ENCODE peak calls at places on chromosomes 3 and 15, in seven cellular contexts. N is body of pancreas, V is H1, Q is prostate gland, H is upper lobe of left lung, G is IMR-90, T is ovary. M is an unnamed sample.

GRCh38 chr3:29384640-29385039 is 103.8 kb downstream of the RBMS3 start:
- DNase-seq in T (no peak), Q (no peak), H (no peak), V (no peak), N (no peak), G (peak; percentile 65), M (no peak)

GRCh38 chr15:22265056-22265945 is 185.0 kb downstream of the OR4M2 start:
- DNase-seq in T (no peak), H (no peak), V (no peak), N (no peak), Q (no peak), G (no peak), M (no peak)

GRCh38 chr3:58167431-58168351 is 43.1 kb downstream of the DNASE1L3 start:
- DNase-seq in V (peak; percentile 92), H (peak; percentile 48), N (peak; percentile 77), Q (peak; percentile 41), G (peak; percentile 65), T (peak; percentile 87), M (no peak)

GRCh38 chr3:64290864-64291263 is 65.6 kb upstream of the PRICKLE2 start:
- DNase-seq in H (no peak), V (no peak), T (no peak), G (no peak), N (no peak), Q (no peak), M (no peak)

GRCh38 chr3:38554127-38554827 is 58.1 kb downstream of the EXOG start:
- DNase-seq in G (no peak), Q (no peak), H (no peak), N (no peak), V (no peak), T (no peak), M (no peak)

GRCh38 chr15:54307926-54308325 is 329.7 kb downstream of the UNC13C start:
- DNase-seq in N (no peak), T (no peak), G (no peak), Q (no peak), V (no peak), H (no peak), M (no peak)

GRCh38 chr3:132239587-132239986 is 77.6 kb upstream of the ACP3 start:
- DNase-seq in H (no peak), V (no peak), N (no peak), Q (no peak), G (no peak), T (no peak), M (no peak)

GRCh38 chr3:168049366-168049974 is 46.3 kb downstream of the GOLIM4 start:
- DNase-seq in G (peak; percentile 84), N (no peak), T (no peak), Q (peak; percentile 8), V (no peak), H (no peak), M (no peak)

GRCh38 chr3:61224823-61225222 is 26.4 kb downstream of the FHIT start:
- DNase-seq in G (no peak), Q (no peak), T (no peak), V (no peak), N (no peak), H (no peak), M (no peak)

GRCh38 chr15:100093211-100094126 is 248.3 kb downstream of the ADAMTS17 start:
- DNase-seq in H (peak; percentile 17), T (no peak), N (no peak), V (no peak), Q (no peak), G (peak; percentile 88), M (peak; percentile 67)

GRCh38 chr3:42488687-42489086 is 13.8 kb upstream of the VIPR1 start:
- DNase-seq in G (no peak), Q (no peak), V (no peak), T (no peak), H (no peak), N (no peak), M (no peak)

GRCh38 chr3:42490243-42490642 is 12.2 kb upstream of the VIPR1 start:
- DNase-seq in V (peak; percentile 43), N (peak; percentile 79), H (no peak), T (no peak), G (no peak), Q (peak; percentile 94), M (peak; percentile 84)

GRCh38 chr3:42489116-42489936 is 13.1 kb upstream of the VIPR1 start:
- DNase-seq in V (peak; percentile 41), H (no peak), N (no peak), G (no peak), T (no peak), Q (peak; percentile 41), M (no peak)

GRCh38 chr3:42491876-42492507 is 10.5 kb upstream of the VIPR1 start:
- DNase-seq in H (no peak), Q (peak; percentile 21), G (no peak), N (no peak), V (no peak), T (no peak), M (peak; percentile 74)

GRCh38 chr3:42489937-42490227 is 12.6 kb upstream of the VIPR1 start:
- DNase-seq in V (no peak), G (no peak), N (no peak), H (no peak), T (no peak), Q (peak; percentile 2), M (peak; percentile 90)
- H3K27ac ChIP-seq in V (no peak overlapping the region), G (no peak overlapping the region), N (peak overlapping the region; percentile 21), H (peak overlapping the region; percentile 65), T (no peak overlapping the region), Q (peak overlapping the region; percentile 89), M (no peak overlapping the region)

DNA sequence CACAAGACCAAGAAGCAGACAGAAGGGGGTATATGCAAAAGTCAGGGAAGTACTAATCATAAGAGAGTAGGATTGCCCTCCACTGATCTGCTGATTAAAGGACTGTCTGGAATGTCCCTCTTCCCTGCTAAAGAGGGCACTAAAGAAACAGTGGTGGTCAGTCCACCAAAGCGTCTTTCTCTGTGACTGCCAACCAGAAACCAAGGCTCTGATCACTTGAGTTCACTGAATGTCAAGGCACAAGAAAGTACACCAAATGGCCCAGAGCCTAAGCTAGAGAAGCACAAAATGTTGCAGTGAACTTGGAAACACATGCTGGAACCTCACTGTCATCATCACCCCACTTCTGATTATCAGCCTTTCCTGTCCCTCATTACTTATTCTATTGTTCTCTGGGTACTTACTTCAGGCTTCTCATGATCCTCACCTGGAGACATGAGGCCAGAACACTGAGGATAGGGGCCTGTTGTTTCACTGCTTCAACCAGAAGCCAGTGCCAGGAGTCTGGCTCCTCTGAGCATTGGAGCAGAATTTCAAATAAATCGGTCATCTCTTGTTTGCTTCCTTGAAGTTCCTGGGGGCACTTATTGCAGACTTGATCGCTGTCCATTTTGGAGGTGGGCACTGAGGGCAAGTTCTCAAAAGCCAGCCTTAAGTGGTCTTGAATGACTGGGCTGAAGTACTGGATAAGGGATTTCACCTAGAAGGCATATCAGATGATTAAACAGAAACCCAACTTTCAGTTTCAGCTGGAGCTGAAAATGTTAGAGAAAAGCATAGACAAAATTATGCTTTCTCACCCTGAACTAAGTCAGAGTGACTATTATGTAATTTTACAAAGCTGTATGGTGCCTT is 58.9 kb downstream of the EIF3J start:
- DNase-seq in H (no peak), T (no peak), G (no peak), V (no peak), Q (no peak), N (no peak), M (no peak)
- H3K36me3 ChIP-seq in H (peaks cover 97% of the 10 kb centered on the region), T (peaks cover 2% of the 10 kb centered on the region), G (peaks cover 34% of the 10 kb centered on the region), V (peaks cover 11% of the 10 kb centered on the region), Q (peaks cover 9% of the 10 kb centered on the region), N (no peaks in the 10 kb centered on the region), M (no peaks in the 10 kb centered on the region)

GRCh38 chr15:50593761-50594160 is 47.3 kb upstream of the USP50 start:
- DNase-seq in Q (no peak), N (no peak), H (no peak), G (no peak), V (no peak), T (no peak), M (no peak)

GRCh38 chr15:50590288-50590687 is 43.8 kb upstream of the USP50 start:
- DNase-seq in G (no peak), Q (peak; percentile 7), V (no peak), T (no peak), H (no peak), N (no peak), M (no peak)

GRCh38 chr15:50594311-50594710 is 47.8 kb upstream of the USP50 start:
- DNase-seq in Q (no peak), N (no peak), T (no peak), G (no peak), V (no peak), H (no peak), M (no peak)
- TF ChIP-seq POLR2A in Q (no peak), N (no peak), T (no peak), G (no peak), V (no peak), H (no peak), M (no peak)

GRCh38 chr3:183664913-183665381 is 29.5 kb downstream of the KLHL24 start:
- DNase-seq in N (no peak), T (no peak), Q (no peak), G (peak; percentile 96), V (no peak), H (no peak), M (no peak)
- H3K27ac ChIP-seq in N (no peak overlapping the region), T (no peak overlapping the region), Q (no peak overlapping the region), G (no peak overlapping the region), V (no peak overlapping the region), H (no peak overlapping the region), M (no peak overlapping the region)

GRCh38 chr15:85759391-85759790 is 35.3 kb downstream of the KLHL25 start:
- DNase-seq in H (peak; percentile 68), N (no peak), G (no peak), T (peak; percentile 31), Q (no peak), V (no peak), M (no peak)

GRCh38 chr15:85760531-85761371 is 34.0 kb downstream of the KLHL25 start:
- DNase-seq in Q (no peak), N (peak; percentile 44), T (no peak), V (no peak), G (no peak), H (peak; percentile 60), M (no peak)

GRCh38 chr15:85761635-85762034 is 33.1 kb downstream of the KLHL25 start:
- DNase-seq in Q (no peak), G (peak; percentile 67), V (no peak), H (no peak), T (no peak), N (no peak), M (no peak)

GRCh38 chr15:85758655-85758978 is 36.1 kb downstream of the KLHL25 start:
- DNase-seq in H (peak; percentile 59), G (no peak), Q (no peak), N (no peak), V (no peak), T (no peak), M (no peak)

DNA sequence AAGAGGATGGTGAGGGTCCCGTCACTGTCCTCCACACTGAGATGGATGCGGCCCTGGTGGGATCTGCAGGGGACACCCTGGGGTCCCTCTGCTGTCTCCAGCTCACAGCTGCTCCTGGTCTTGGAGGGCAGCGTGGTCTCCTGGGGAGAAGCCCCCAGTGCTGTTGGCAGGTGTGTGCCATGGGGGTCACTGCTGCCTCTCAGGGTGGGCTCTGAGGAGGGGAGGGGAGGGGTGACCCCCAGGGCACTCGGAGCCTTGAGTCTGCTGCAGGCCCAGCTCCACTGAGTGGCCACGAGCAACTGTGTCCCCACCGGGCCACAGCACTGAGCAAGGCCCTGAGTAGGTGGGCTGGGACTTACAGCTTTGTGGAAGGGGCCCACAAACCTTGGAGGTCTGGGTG is 34.7 kb downstream of the KLHL25 start:
- DNase-seq in G (no peak), Q (no peak), N (no peak), T (peak; percentile 33), V (no peak), H (peak; percentile 38), M (no peak)
- H3K36me3 ChIP-seq in G (peaks cover 7% of the 10 kb centered on the region), Q (no peaks in the 10 kb centered on the region), N (no peaks in the 10 kb centered on the region), T (no peaks in the 10 kb centered on the region), V (no peaks in the 10 kb centered on the region), H (no peaks in the 10 kb centered on the region), M (no peaks in the 10 kb centered on the region)

M was measured in vagina.